ENCODE peak calls at places on chromosomes 3 and 15, in six cellular contexts. W is body of pancreas, V is IMR-90, S is thyroid gland, C is tibial nerve, U is adrenal gland. F is an unnamed sample.
A peak's percentile ranks its signal among the peaks of the same experiment; 100 is the strongest.

GRCh38 chr3:133563186-133563591 is 10.3 kb upstream of the CDV3 start:
- DNase-seq in C (no peak), W (no peak), S (no peak), V (peak; percentile 61), U (no peak), F (no peak)

GRCh38 chr3:171480526-171480925 is 20.3 kb upstream of the TNIK start:
- DNase-seq in V (no peak), S (no peak), W (no peak), C (no peak), U (no peak), F (no peak)

GRCh38 chr15:80031841-80032240 is 27.6 kb upstream of the ZFAND6 start:
- DNase-seq in C (no peak), V (no peak), U (no peak), S (no peak), W (no peak), F (peak; percentile 25)

GRCh38 chr3:57889807-57890206 is 118.4 kb upstream of the FLNB start:
- DNase-seq in U (no peak), V (peak; percentile 18), S (peak; percentile 63), W (no peak), C (no peak), F (no peak)

GRCh38 chr3:77825045-77825827 is 785.3 kb downstream of the ROBO2 start:
- DNase-seq in C (no peak), V (peak; percentile 50), S (peak; percentile 6), W (no peak), U (peak; percentile 15), F (peak; percentile 21)

GRCh38 chr3:19149388-19149787 is 1.1 kb downstream of the KCNH8 start:
- DNase-seq in U (peak; percentile 20), W (peak; percentile 17), S (peak; percentile 6), C (no peak), V (no peak), F (no peak)

GRCh38 chr15:65923264-65923663 is 54.0 kb downstream of the RAB11A start:
- DNase-seq in U (no peak), V (no peak), S (no peak), W (no peak), C (no peak), F (no peak)

GRCh38 chr3:51392301-51393095 is 1.4 kb downstream of the RBM15B start:
- DNase-seq in W (no peak), C (no peak), U (peak; percentile 28), V (no peak), S (no peak), F (no peak)

GRCh38 chr3:152957488-152957887 is 122.6 kb downstream of the P2RY1 start:
- DNase-seq in S (no peak), V (no peak), C (no peak), W (no peak), U (no peak), F (no peak)

GRCh38 chr3:36796896-36797295 is 32.5 kb upstream of the DCLK3 start:
- DNase-seq in W (no peak), C (no peak), V (peak; percentile 37), U (no peak), S (no peak), F (no peak)

GRCh38 chr3:184359610-184360009 is 1.8 kb downstream of the CLCN2 start:
- DNase-seq in S (no peak), W (peak; percentile 43), U (no peak), V (no peak), C (no peak), F (no peak)

GRCh38 chr15:100932676-100933348 is 13.7 kb downstream of the LRRK1 start:
- DNase-seq in V (no peak), U (no peak), C (no peak), S (no peak), W (no peak), F (no peak)

GRCh38 chr15:72700076-72700475 is 14.1 kb downstream of the BBS4 start:
- DNase-seq in S (no peak), U (no peak), C (no peak), V (no peak), W (no peak), F (no peak)

GRCh38 chr3:6985848-6986247 is 124.9 kb downstream of the GRM7 start:
- DNase-seq in U (no peak), C (no peak), S (no peak), V (no peak), W (no peak), F (no peak)

GRCh38 chr3:124780767-124781485 is 50.7 kb downstream of the UMPS start:
- DNase-seq in C (peak; percentile 60), V (peak; percentile 58), W (no peak), U (peak; percentile 48), S (peak; percentile 47), F (peak; percentile 50)

GRCh38 chr3:133527306-133527705 is 46.2 kb upstream of the CDV3 start:
- DNase-seq in U (no peak), S (no peak), V (no peak), C (no peak), W (no peak), F (peak; percentile 45)

GRCh38 chr15:70259030-70259424 is 161.3 kb upstream of the TLE3 start:
- DNase-seq in S (peak; percentile 89), C (peak; percentile 42), U (peak; percentile 48), W (peak; percentile 77), V (peak; percentile 62), F (peak; percentile 65)

GRCh38 chr15:72153269-72153668 is 35.1 kb downstream of the SENP8 start:
- DNase-seq in W (no peak), U (no peak), V (peak; percentile 13), C (no peak), S (no peak), F (no peak)

GRCh38 chr3:4906107-4906621 is 73.1 kb upstream of the BHLHE40 start:
- DNase-seq in S (no peak), C (no peak), U (no peak), W (no peak), V (peak; percentile 36), F (no peak)

GRCh38 chr3:188954590-188955208 is 217.1 kb upstream of the TPRG1 start:
- DNase-seq in S (peak; percentile 82), C (peak; percentile 68), U (peak; percentile 90), W (peak; percentile 87), V (peak; percentile 88), F (peak; percentile 87)

GRCh38 chr3:117553461-117553860 is 843.9 kb downstream of the TUSC7 start:
- DNase-seq in U (no peak), S (no peak), C (no peak), V (peak; percentile 72), W (no peak), F (no peak)

GRCh38 chr3:185335799-185336198 is 27.1 kb upstream of the MAP3K13 start:
- DNase-seq in V (peak; percentile 72), U (no peak), W (no peak), S (no peak), C (no peak), F (no peak)

GRCh38 chr3:79664444-79664843 is 103.4 kb downstream of the ROBO1 start:
- DNase-seq in C (no peak), W (no peak), U (no peak), V (no peak), S (no peak), F (no peak)

GRCh38 chr15:80967451-80967850 is 22.2 kb downstream of the MESD start:
- DNase-seq in W (peak; percentile 5), S (peak; percentile 50), C (no peak), V (peak; percentile 76), U (no peak), F (no peak)

DNA sequence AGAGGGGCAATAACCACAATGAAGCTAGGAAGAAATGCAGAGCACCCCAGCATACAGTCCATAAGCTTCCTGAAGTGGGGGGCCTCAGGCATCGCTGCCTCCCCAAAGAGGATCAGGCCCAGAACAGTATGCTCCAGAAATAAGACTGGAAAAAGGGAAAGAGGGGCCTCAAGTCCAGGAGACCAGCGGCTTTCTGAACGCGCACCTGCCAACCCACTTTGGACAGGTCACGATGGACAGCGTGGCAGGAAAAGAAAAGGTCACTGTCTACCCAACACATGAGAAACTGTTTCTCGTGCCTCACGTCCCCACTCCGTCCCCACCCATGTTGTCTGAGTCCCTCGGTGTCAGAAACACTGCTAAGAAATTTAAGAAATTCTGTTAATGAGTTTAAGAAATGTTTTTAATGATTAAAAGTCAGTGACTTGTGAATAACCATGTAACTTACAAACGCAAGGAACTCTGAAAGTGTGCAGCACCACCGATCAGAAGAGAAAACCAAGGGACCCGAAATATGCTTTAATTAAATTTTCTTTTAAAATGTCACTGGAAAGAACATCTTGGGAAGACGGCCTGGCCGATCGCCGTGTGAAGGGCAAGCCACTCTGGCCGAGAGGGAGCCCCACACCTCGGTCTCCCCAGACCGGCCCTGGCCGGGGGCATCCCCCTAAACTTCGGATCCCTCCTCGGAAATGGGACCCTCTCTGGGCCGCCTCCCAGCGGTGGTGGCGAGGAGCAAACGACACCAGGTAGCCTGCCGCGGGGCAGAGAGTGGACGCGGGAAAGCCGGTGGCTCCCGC is 1.7 kb upstream of the PPARG start:
- DNase-seq in U (no peak), C (no peak), V (no peak), S (peak; percentile 36), W (no peak), F (peak; percentile 58)
- H3K4me3 ChIP-seq in U (peak overlapping the region; percentile 45), C (peak overlapping the region; percentile 64), V (peak overlapping the region; percentile 95), S (peak overlapping the region; percentile 31), W (no peak overlapping the region), F (peak overlapping the region; percentile 32)

DNA sequence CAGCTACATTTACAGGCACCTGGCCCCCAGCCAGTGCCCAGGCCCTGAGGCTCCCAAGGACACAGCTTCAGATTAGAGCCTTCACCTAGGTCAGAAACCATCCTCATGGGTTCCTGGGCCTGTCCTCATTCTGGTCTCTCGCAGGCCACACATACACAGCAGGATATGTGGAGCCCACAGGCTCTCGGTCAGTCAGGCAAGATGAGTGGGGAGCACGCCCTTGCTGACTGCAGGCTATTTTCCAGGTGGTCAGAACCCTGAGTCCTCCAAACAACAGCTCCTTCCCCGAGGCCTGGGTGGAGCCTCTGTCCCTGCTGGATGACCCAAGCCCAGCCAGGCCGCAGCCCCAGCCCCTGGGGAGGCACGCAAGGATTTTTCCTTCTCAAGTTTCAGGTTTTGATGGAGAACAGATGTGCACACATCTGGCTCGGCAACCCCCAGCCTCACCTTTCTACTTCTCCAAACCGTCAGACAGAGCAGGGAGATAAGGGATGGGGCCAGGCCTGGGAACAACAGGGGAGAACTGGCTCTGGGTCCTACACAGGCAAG is 1.6 kb downstream of the STRA6 start:
- DNase-seq in V (peak; percentile 52), W (no peak), C (peak; percentile 60), U (no peak), S (no peak), F (no peak)
- H3K4me1 ChIP-seq in V (peaks cover 26% of the 10 kb centered on the region), W (peaks cover 10% of the 10 kb centered on the region), C (no peaks in the 10 kb centered on the region), U (peaks cover 8% of the 10 kb centered on the region), S (peaks cover 7% of the 10 kb centered on the region), F (no peaks in the 10 kb centered on the region)

DNA sequence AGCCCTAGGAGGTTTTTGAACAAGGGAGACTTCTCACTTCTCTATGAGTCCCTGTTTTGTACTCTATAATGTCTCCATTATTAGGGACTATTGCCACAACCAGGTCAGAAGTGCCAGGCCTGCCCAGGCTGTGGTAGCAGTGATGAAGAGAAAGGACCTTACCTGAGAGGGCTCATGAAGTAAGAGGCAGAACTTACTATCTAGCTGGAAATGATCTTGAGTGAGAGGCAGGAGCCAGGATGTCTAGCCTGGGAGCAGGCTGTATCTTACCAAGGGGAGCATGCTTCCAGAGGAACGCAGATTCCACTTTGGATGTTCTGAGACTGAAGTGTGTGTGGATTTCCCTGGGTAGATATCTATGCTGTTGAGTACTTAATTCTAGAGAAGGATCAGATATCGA is 93.3 kb downstream of the RPL39L start:
- DNase-seq in S (no peak), U (no peak), W (no peak), V (no peak), C (no peak), F (no peak)
- TF ChIP-seq POLR2A in S (no peak), U (no peak), W (no peak), V (no peak), C (no peak), F (no peak)

DNA sequence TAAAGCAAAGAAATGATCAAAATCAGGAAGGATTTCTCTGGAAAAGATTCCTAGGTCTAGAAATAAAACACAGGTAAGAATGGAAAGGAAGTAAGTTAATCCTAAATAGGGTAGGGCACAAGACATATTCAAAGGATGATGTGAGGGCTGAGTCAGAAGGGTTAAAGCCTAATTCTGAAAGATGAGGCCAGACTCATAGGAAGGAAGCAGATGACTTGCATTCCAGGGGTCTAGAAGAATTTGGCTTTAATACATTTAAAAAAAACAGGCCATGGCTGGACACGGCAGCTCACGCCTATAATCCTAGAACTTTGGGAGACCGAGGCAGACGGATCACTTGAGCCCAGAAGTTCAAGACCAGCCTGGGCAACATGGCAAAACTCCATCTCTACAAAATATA is 3.2 kb downstream of the SSR3 start:
- DNase-seq in S (no peak), C (no peak), V (peak; percentile 89), U (no peak), W (no peak), F (no peak)
- H3K4me3 ChIP-seq in S (no peak overlapping the region), C (no peak overlapping the region), V (no peak overlapping the region), U (no peak overlapping the region), W (no peak overlapping the region), F (no peak overlapping the region)

F was measured in transverse colon.